ENCODE peak calls at places on chromosomes 5 and 9, in four cellular contexts. Z is activated T-helper 1 cell treated with anti-CD3 and anti-CD28 coated beads, Interleukin-2, amount 50 U/mL, for 16 hours; M is NCI-H1417; L is AG04450. N is an unnamed sample.

GRCh38 chr5:38576442-38576841 is 20.0 kb upstream of the LIFR start:
- DNase-seq in Z (no peak), M (peak; percentile 80), L (no peak), N (peak; percentile 78)

GRCh38 chr5:173736923-173737412 is 120.5 kb upstream of the BOD1 start:
- DNase-seq in Z (no peak), M (peak; percentile 58), L (no peak), N (peak; percentile 17)

GRCh38 chr9:134323741-134324358 is 2.4 kb upstream of the RXRA start:
- DNase-seq in Z (no peak), M (no peak), L (no peak), N (no peak)

GRCh38 chr5:174998131-174998730 is 273.8 kb downstream of the MSX2 start:
- DNase-seq in Z (no peak), M (no peak), L (no peak), N (no peak)

GRCh38 chr5:176388003-176388340 is 426 bp downstream of the NOP16 start:
- DNase-seq in Z (no peak), M (no peak), L (no peak), N (no peak)

GRCh38 chr5:171314728-171315385 is 5.8 kb downstream of the TLX3 start:
- DNase-seq in Z (no peak), M (no peak), L (no peak), N (no peak)

GRCh38 chr5:61182449-61182848 is 20.2 kb upstream of the SMIM15 start:
- DNase-seq in Z (no peak), M (no peak), L (no peak), N (no peak)

GRCh38 chr9:81687521-81688261 is 1.7 kb downstream of the TLE1 start:
- DNase-seq in Z (no peak), M (peak; percentile 7), L (no peak), N (no peak)

GRCh38 chr9:128009639-128010038 is 28.9 kb upstream of the EEIG1 start:
- DNase-seq in Z (no peak), M (no peak), L (no peak), N (no peak)

GRCh38 chr5:103178167-103178566 is 58.1 kb downstream of the PPIP5K2 start:
- DNase-seq in Z (no peak), M (no peak), L (no peak), N (no peak)

GRCh38 chr5:32278403-32278802 is 34.3 kb downstream of the MTMR12 start:
- DNase-seq in Z (no peak), M (no peak), L (peak; percentile 61), N (no peak)

GRCh38 chr9:121721770-121722169 is 70.3 kb downstream of the DAB2IP start:
- DNase-seq in Z (no peak), M (no peak), L (no peak), N (no peak)

N was measured in NCI-H1105 treated with DMSO at 0.1 percent for 48 hours.